ENCODE peak calls at places on chromosomes 12 and 14, in six cellular contexts. A, W, Z, T, M and F are unnamed samples.

GRCh38 chr14:90991690-90992443 is 68.6 kb downstream of the RPS6KA5 start:
- DNase-seq in Z (no peak), M (no peak), W (no peak), T (no peak), A (no peak), F (no peak)

GRCh38 chr14:31745741-31746140 is 184.5 kb downstream of the NUBPL start:
- DNase-seq in M (no peak), A (peak), T (peak), W (no peak), Z (no peak), F (no peak)

GRCh38 chr14:61064210-61064609 is 83.2 kb downstream of the SLC38A6 start:
- DNase-seq in W (no peak), M (no peak), T (peak), A (no peak), Z (no peak), F (peak)

GRCh38 chr14:61925043-61925442 is 162.8 kb downstream of the SNAPC1 start:
- DNase-seq in A (no peak), W (no peak), Z (no peak), M (no peak), T (peak), F (no peak)

GRCh38 chr12:104930388-104931326 is 27.4 kb downstream of the SLC41A2 start:
- DNase-seq in M (no peak), A (no peak), T (no peak), W (no peak), Z (no peak), F (no peak)

GRCh38 chr12:110741795-110742717 is 635 bp downstream of the PPP1CC start:
- DNase-seq in T (peak), W (no peak), Z (no peak), M (no peak), A (no peak), F (peak)

GRCh38 chr12:16473610-16474326 is 126.3 kb downstream of the MGST1 start:
- DNase-seq in M (no peak), T (no peak), Z (no peak), W (no peak), A (no peak), F (no peak)

GRCh38 chr14:70780396-70781075 is 28.8 kb downstream of the MAP3K9 start:
- DNase-seq in Z (no peak), T (peak), A (no peak), W (no peak), M (no peak), F (no peak)

GRCh38 chr14:92503756-92504491 is 9.7 kb upstream of the RIN3 start:
- DNase-seq in T (no peak), W (no peak), Z (no peak), A (no peak), M (peak), F (no peak)

GRCh38 chr12:52633383-52633782 is 15.0 kb upstream of the KRT73 start:
- DNase-seq in W (no peak), A (no peak), Z (no peak), T (peak), M (no peak), F (no peak)

GRCh38 chr14:75804570-75805275 is 143.7 kb downstream of the TTLL5 start:
- DNase-seq in W (no peak), Z (no peak), T (no peak), M (no peak), A (no peak), F (no peak)

GRCh38 chr14:99793213-99794155 is at the start of gene EML1:
- DNase-seq in M (peak), A (peak), T (peak), Z (peak), W (peak), F (peak)

GRCh38 chr14:89673499-89674225 is 256.6 kb upstream of the FOXN3 start:
- DNase-seq in T (no peak), W (no peak), Z (no peak), M (no peak), A (no peak), F (no peak)

GRCh38 chr12:131210506-131211278 is 257.0 kb downstream of the ADGRD1 start:
- DNase-seq in M (no peak), T (no peak), W (no peak), Z (no peak), A (no peak), F (no peak)

GRCh38 chr14:24266344-24267244 is 3.6 kb upstream of the TGM1 start:
- DNase-seq in T (no peak), Z (no peak), A (no peak), W (no peak), M (no peak), F (no peak)
- TF ChIP-seq POLR2A in T (no peak), Z (no peak), A (no peak), W (no peak), M (no peak), F (no peak)

DNA sequence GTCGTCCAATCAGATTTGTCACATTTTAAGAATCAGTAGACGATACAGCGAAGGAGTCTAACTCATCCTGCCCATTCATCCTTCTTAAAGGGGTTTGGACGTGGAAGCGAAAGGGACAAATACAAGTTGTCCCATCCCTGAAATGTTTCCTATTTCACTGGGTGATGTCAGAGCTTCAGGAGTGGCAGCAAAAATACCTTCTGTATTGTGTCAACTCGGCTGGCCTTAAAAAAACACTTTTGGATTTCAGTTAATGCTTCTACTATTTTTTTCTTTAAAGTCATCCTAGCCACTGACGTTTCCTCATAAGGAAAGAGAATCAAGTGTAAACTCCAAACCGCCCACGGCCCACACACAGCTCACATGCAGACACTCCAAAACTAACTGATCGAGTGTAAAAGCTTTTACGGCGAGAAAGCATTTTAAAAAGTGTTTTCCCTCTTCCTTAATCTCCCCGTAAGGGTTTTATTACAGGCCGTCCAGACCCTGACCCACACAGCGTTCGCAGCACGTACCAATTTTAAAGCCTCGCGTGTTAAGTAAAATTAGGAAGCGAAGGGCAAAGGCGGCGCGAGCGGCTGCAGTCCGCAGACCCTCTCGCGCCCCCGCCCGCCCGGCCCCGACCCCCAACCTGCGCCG is 593 bp downstream of the CFL2 start:
- DNase-seq in T (peak), Z (no peak), W (peak), A (peak), M (no peak), F (peak)
- TF ChIP-seq POLR2A in T (no peak), Z (no peak), W (no peak), A (no peak), M (no peak), F (no peak)

GRCh38 chr14:67537736-67538135 is 4.6 kb downstream of the PLEKHH1 start:
- DNase-seq in W (no peak), Z (no peak), A (no peak), T (no peak), M (no peak), F (no peak)

GRCh38 chr14:67538501-67538900 is 5.4 kb downstream of the PLEKHH1 start:
- DNase-seq in A (no peak), Z (no peak), T (no peak), W (no peak), M (no peak), F (no peak)

GRCh38 chr14:67544590-67544989 is 11.5 kb downstream of the PLEKHH1 start:
- DNase-seq in M (no peak), A (no peak), W (no peak), Z (no peak), T (no peak), F (no peak)

GRCh38 chr14:67539116-67539515 is 6.0 kb downstream of the PLEKHH1 start:
- DNase-seq in A (no peak), W (no peak), Z (no peak), T (no peak), M (no peak), F (no peak)

GRCh38 chr14:67541448-67542387 is 8.6 kb downstream of the PLEKHH1 start:
- DNase-seq in W (no peak), T (peak), M (no peak), Z (no peak), A (peak), F (no peak)
- TF ChIP-seq POLR2A in W (no peak), T (no peak), M (no peak), Z (peak), A (peak), F (no peak)

GRCh38 chr14:54278087-54278486 is 118.7 kb upstream of the CDKN3 start:
- DNase-seq in Z (no peak), A (peak), T (no peak), W (no peak), M (no peak), F (peak)
- TF ChIP-seq POLR2A in Z (no peak), A (no peak), T (no peak), W (no peak), M (no peak), F (no peak)

GRCh38 chr12:113955109-113955970 is 10.8 kb downstream of the RBM19 start:
- DNase-seq in A (no peak), M (peak), T (peak), Z (no peak), W (no peak), F (peak)
- TF ChIP-seq POLR2A in A (no peak), M (no peak), T (no peak), Z (no peak), W (no peak), F (no peak)